ENCODE peak calls at places on chromosomes 16 and 17, in six cellular contexts. B is GM12892, S is HepG2, F is K562, T is H1, C is GM12878. X is an unnamed sample.

GRCh38 chr17:83070800-83071341 is 8.5 kb upstream of the METRNL start:
- DNase-seq in F (no peak), T (no peak), B (no peak), C (no peak), S (no peak), X (no peak)

GRCh38 chr17:65155622-65156021 is 18.5 kb downstream of the RGS9 start:
- DNase-seq in C (no peak), S (no peak), F (no peak), B (no peak), T (no peak), X (no peak)

GRCh38 chr17:7438050-7438614 is 1.2 kb upstream of the FGF11 start:
- DNase-seq in C (no peak), T (no peak), S (no peak), B (no peak), F (peak), X (no peak)

GRCh38 chr17:41785876-41786226 is 660 bp downstream of the JUP start:
- DNase-seq in B (no peak), C (no peak), F (peak), T (no peak), S (no peak), X (no peak)

GRCh38 chr17:81258292-81258691 is 19.2 kb downstream of the NDUFAF8 start:
- DNase-seq in T (no peak), C (no peak), S (no peak), B (no peak), F (no peak), X (no peak)

GRCh38 chr17:67098022-67098421 is 53.7 kb downstream of the CACNG1 start:
- DNase-seq in C (no peak), B (no peak), S (no peak), F (no peak), T (no peak), X (no peak)

GRCh38 chr16:15466886-15467781 is 32.7 kb downstream of the BMERB1 start:
- DNase-seq in T (no peak), F (no peak), C (no peak), S (peak), B (no peak), X (no peak)

GRCh38 chr16:67104845-67105244 is 4.9 kb upstream of the PHAF1 start:
- DNase-seq in B (no peak), S (no peak), T (no peak), C (no peak), F (no peak), X (no peak)

GRCh38 chr16:29662729-29663019 is 373 bp upstream of the SPN start:
- DNase-seq in C (peak), S (no peak), T (no peak), B (peak), F (peak), X (no peak)

GRCh38 chr17:7348478-7349242 is 3.3 kb upstream of the KCTD11 start:
- DNase-seq in F (no peak), T (no peak), B (no peak), S (no peak), C (no peak), X (no peak)

GRCh38 chr17:66207936-66208335 is 16.0 kb upstream of the CEP112 start:
- DNase-seq in T (no peak), S (no peak), B (no peak), C (no peak), F (no peak), X (no peak)

GRCh38 chr16:66832190-66832589 is 1.4 kb upstream of the NAE1 start:
- DNase-seq in B (no peak), T (no peak), F (peak), C (no peak), S (no peak), X (no peak)

GRCh38 chr17:18033442-18034099 is 5.4 kb downstream of the ATPAF2 start:
- DNase-seq in S (peak), T (peak), F (peak), B (peak), C (peak), X (peak)

GRCh38 chr16:3825103-3825502 is 55.4 kb downstream of the CREBBP start:
- DNase-seq in B (no peak), C (no peak), S (no peak), T (no peak), F (no peak), X (no peak)

GRCh38 chr17:30345089-30345433 is 11.2 kb upstream of the TMIGD1 start:
- DNase-seq in F (no peak), B (no peak), C (no peak), S (no peak), T (no peak), X (no peak)

GRCh38 chr17:32876414-32877163 is at the start of gene MYO1D:
- DNase-seq in S (peak), C (no peak), B (peak), F (peak), T (no peak), X (peak)

GRCh38 chr17:32931686-32932085 is 3.7 kb downstream of the TMEM98 start:
- DNase-seq in B (no peak), C (no peak), F (no peak), S (no peak), T (no peak), X (no peak)

GRCh38 chr17:78127888-78128615 is 503 bp downstream of the TMC6 start:
- DNase-seq in S (peak), B (no peak), T (no peak), C (no peak), F (peak), X (no peak)

GRCh38 chr17:76709077-76709950 is 1.5 kb downstream of the MXRA7 start:
- DNase-seq in C (no peak), T (no peak), B (no peak), S (peak), F (peak), X (no peak)

GRCh38 chr17:50272711-50273653 is 1.3 kb upstream of the TMEM92 start:
- DNase-seq in F (peak), S (no peak), C (no peak), T (no peak), B (peak), X (peak)

GRCh38 chr16:3654249-3654991 is at the start of gene DNASE1:
- DNase-seq in B (peak), F (peak), T (peak), C (peak), S (peak), X (peak)

GRCh38 chr16:89581861-89582563 is 6.5 kb downstream of the CPNE7 start:
- DNase-seq in B (no peak), F (no peak), S (peak), C (no peak), T (no peak), X (no peak)

GRCh38 chr17:37527249-37527851 is 37.7 kb downstream of the DUSP14 start:
- DNase-seq in F (peak), T (no peak), C (no peak), S (peak), B (peak), X (no peak)

GRCh38 chr16:54062361-54063346 is 223.9 kb downstream of the IRX3 start:
- DNase-seq in T (no peak), F (no peak), S (no peak), C (no peak), B (no peak), X (no peak)

GRCh38 chr16:88673685-88674398 is 11.0 kb upstream of the MVD start:
- DNase-seq in F (no peak), C (no peak), S (no peak), T (no peak), B (no peak), X (peak)

GRCh38 chr16:68346892-68347480 is 36.2 kb downstream of the PRMT7 start:
- DNase-seq in C (no peak), F (no peak), B (no peak), S (no peak), T (no peak), X (no peak)

GRCh38 chr17:50406578-50406977 is 9.3 kb upstream of the LRRC59 start:
- DNase-seq in C (no peak), T (no peak), F (no peak), S (no peak), B (no peak), X (no peak)

GRCh38 chr16:30356401-30357084 is 1.4 kb upstream of the CD2BP2 start:
- DNase-seq in S (no peak), C (no peak), T (no peak), F (no peak), B (no peak), X (no peak)

GRCh38 chr16:57477531-57478202 is 8.6 kb downstream of the DOK4 start:
- DNase-seq in C (no peak), S (no peak), T (no peak), B (no peak), F (no peak), X (no peak)

GRCh38 chr16:66656547-66656946 is 40.0 kb downstream of the CMTM4 start:
- DNase-seq in S (no peak), C (no peak), B (no peak), T (no peak), F (no peak), X (no peak)

GRCh38 chr16:72985148-72985882 is 62.6 kb downstream of the ZFHX3 start:
- DNase-seq in S (no peak), T (no peak), F (no peak), C (no peak), B (no peak), X (no peak)

DNA sequence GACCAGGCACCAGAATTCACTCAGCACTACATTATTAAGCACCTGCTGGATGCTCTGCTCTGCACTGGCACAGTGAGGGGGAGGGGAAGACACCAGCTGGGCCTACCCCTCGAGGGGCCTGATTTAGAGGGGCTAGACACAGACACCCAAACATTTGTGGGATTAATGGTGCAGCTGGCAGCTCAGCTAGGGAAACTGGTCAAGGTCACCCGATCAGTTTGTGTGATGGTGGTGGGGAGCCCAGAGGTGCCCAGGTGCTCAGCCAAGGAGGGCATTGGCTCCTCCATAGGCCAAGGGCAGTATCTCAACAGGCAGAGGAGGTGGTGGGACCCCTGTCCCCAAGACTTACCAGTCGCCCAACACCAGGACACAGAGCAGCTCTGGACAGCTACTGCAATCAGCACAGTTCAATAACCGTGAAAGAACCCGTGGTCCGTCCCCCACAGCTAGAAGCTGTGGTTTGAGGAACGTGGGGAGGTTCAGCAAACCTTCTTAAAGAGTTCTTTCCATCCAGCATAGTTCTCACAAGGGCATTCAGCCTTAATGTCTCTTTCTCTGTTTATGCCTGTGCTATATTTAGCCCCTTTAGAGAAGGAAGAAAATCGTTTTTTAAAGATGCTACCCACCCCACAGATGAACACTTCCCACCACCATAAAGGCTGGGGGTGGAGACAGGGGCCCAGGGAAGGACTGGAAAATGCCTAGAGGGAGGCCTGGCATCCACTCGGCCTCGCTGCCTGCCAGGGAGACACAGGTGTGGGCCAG is 121.0 kb downstream of the C16orf78 start:
- DNase-seq in C (no peak), F (no peak), S (no peak), T (no peak), B (no peak), X (no peak)
- TF ChIP-seq TAF1 in C (no peak), F (no peak), S (no peak), T (no peak), B (no peak), X (no peak)

GRCh38 chr16:1769402-1770300 is 1.7 kb downstream of the NME3 start:
- DNase-seq in F (no peak), B (no peak), T (no peak), C (no peak), S (no peak), X (no peak)

GRCh38 chr16:1770328-1771071 is 843 bp downstream of the NME3 start:
- DNase-seq in F (no peak), C (no peak), T (no peak), B (peak), S (no peak), X (peak)

GRCh38 chr16:1771864-1772361 is 570 bp upstream of the NME3 start:
- DNase-seq in T (no peak), B (no peak), C (no peak), F (no peak), S (no peak), X (no peak)

GRCh38 chr16:1772362-1772907 is at the start of gene EME2:
- DNase-seq in C (no peak), F (peak), T (no peak), S (peak), B (no peak), X (peak)

GRCh38 chr16:1771072-1771863 is at the start of gene NME3:
- DNase-seq in S (peak), T (no peak), B (peak), C (no peak), F (peak), X (peak)
- TF ChIP-seq POLR2A in S (no peak), T (peak), B (no peak), C (peak), F (no peak), X (peak)

GRCh38 chr16:51418258-51418657 is 267.2 kb upstream of the SALL1 start:
- DNase-seq in T (no peak), B (no peak), S (no peak), C (no peak), F (no peak), X (no peak)
- TF ChIP-seq TAF1 in T (no peak), B (no peak), S (no peak), C (no peak), F (no peak), X (no peak)

DNA sequence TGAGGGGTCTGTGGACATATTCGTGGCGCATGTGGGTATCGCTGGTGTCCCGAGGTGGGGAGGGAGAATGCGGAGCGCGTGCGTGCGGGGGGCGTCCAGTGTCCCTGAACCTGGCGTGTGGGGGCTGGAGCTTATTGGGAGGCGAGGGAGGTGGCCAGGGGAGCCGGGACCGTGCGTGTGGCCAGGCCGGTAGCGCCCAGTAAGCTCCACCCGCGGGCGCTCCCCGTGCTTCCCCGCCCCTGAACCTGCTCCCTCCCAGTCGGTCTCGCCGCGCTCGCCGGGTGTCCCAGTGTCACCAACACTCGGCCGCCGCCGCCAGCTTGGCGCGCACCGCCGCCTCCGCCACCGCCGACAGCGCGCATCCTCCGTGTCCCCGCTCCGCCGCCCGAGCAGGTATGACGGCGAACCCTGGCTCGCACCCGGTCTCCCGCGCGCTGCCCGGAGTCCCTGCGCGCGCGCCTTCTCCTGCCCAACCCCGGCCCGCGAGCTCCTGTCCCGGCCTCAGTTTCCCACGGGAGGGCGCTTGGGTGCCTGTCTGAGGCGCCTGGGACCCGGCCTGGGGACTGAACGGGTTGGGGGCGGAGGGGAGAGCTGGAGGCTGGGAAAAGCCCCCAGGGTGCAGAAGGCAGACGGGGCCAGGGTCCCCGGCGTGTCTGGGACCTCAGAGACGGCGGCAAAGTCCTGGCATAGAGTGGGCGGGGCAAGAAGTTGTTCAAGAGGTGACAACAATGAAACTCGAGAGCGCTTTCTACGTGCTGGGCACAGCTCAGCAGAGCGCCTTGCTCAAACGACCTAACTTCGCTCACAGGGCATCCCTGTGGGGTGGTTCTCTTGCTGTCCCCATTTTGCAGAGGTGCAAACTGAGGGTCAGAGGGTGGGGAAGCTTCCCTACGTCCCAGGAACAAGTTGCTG is at the start of gene SCNN1B:
- DNase-seq in T (no peak), B (peak), S (no peak), F (no peak), C (no peak), X (no peak)
- TF ChIP-seq POLR2A in T (no peak), B (no peak), S (no peak), F (no peak), C (no peak), X (no peak)

GRCh38 chr17:40121886-40122465 is at the start of gene MSL1:
- DNase-seq in B (peak), S (peak), C (no peak), F (peak), T (no peak), X (peak)
- TF ChIP-seq TAF1 in B (peak), S (peak), C (no peak), F (peak), T (no peak), X (no peak)

DNA sequence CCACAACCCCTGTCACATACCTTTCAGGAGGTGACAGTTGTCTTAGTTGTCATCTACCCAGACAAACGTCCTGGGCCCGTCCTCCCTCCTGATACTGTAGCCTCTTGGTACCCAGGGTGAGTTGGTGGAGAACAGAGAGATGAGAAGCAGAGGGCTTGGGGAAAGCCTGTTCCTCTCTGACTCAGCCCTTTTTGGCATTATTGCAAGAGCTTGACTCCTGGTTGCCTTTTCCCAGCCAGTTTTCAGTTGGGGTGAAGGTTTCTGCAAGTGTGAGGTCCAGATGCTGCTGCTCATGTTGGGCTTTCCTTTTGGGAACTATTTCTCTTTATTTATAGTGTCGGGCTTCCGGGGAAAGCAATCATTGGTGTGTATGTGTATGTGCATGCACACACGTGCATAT is 2.1 kb upstream of the AOC2 start:
- DNase-seq in B (no peak), C (no peak), T (no peak), S (no peak), F (no peak), X (no peak)
- TF ChIP-seq POLR2A in B (no peak), C (peak), T (no peak), S (no peak), F (peak), X (no peak)